ENCODE peak calls at places on chromosomes 11 and 22, in four cellular contexts. W, R, Q and A are unnamed samples.

GRCh38 chr11:46381046-46381835 is at the start of gene MDK:
- DNase-seq in W (no peak), R (no peak), Q (peak), A (peak)

GRCh38 chr11:65539401-65540289 is 14.8 kb downstream of the SCYL1 start:
- DNase-seq in W (no peak), R (peak), Q (peak), A (no peak)

GRCh38 chr22:29480512-29481264 is 670 bp downstream of the NEFH start:
- DNase-seq in W (no peak), R (no peak), Q (no peak), A (no peak)

GRCh38 chr22:24819941-24820461 is 14.0 kb downstream of the SGSM1 start:
- DNase-seq in W (no peak), R (no peak), Q (peak), A (no peak)

GRCh38 chr11:12464303-12464702 is 86.9 kb downstream of the PARVA start:
- DNase-seq in W (no peak), R (no peak), Q (no peak), A (no peak)

GRCh38 chr11:58027341-58027740 is 3.4 kb upstream of the OR6Q1 start:
- DNase-seq in W (peak), R (no peak), Q (no peak), A (no peak)

GRCh38 chr11:120759046-120759445 is 247.5 kb downstream of the GRIK4 start:
- DNase-seq in W (no peak), R (no peak), Q (no peak), A (no peak)

GRCh38 chr11:14304601-14305000 is 54.4 kb downstream of the RRAS2 start:
- DNase-seq in W (no peak), R (no peak), Q (no peak), A (no peak)

GRCh38 chr22:44645531-44645930 is 56.5 kb upstream of the PRR5 start:
- DNase-seq in W (no peak), R (no peak), Q (no peak), A (no peak)

GRCh38 chr22:24156146-24156914 is 25.0 kb upstream of the SUSD2 start:
- DNase-seq in W (no peak), R (no peak), Q (no peak), A (no peak)

GRCh38 chr11:93166867-93167266 is 30.9 kb downstream of the SLC36A4 start:
- DNase-seq in W (no peak), R (no peak), Q (no peak), A (no peak)

GRCh38 chr11:99325807-99326206 is 305.1 kb downstream of the CNTN5 start:
- DNase-seq in W (peak), R (no peak), Q (no peak), A (no peak)

GRCh38 chr22:45742866-45743450 is 71.3 kb downstream of the ATXN10 start:
- DNase-seq in W (no peak), R (no peak), Q (no peak), A (peak)

GRCh38 chr22:17540481-17540880 is 22.8 kb upstream of the SLC25A18 start:
- DNase-seq in W (no peak), R (no peak), Q (no peak), A (no peak)

GRCh38 chr11:29527391-29527936 is 489.4 kb downstream of the KCNA4 start:
- DNase-seq in W (no peak), R (no peak), Q (no peak), A (no peak)

GRCh38 chr11:130612291-130612802 is 163.9 kb downstream of the ADAMTS15 start:
- DNase-seq in W (no peak), R (no peak), Q (no peak), A (no peak)

GRCh38 chr11:134024420-134025085 is 44.3 kb upstream of the JAM3 start:
- DNase-seq in W (peak), R (no peak), Q (no peak), A (no peak)

GRCh38 chr22:31583861-31584485 is 78.0 kb downstream of the PISD start:
- DNase-seq in W (peak), R (no peak), Q (no peak), A (no peak)

GRCh38 chr11:12606597-12606996 is 67.6 kb upstream of the TEAD1 start:
- DNase-seq in W (peak), R (no peak), Q (no peak), A (no peak)

GRCh38 chr11:9974375-9974774 is 310.5 kb downstream of the SWAP70 start:
- DNase-seq in W (no peak), R (no peak), Q (no peak), A (no peak)

GRCh38 chr11:91755951-91756707 is 468.5 kb upstream of the FAT3 start:
- DNase-seq in W (no peak), R (no peak), Q (no peak), A (no peak)

GRCh38 chr11:79393362-79394043 is 47.3 kb downstream of the TENM4 start:
- DNase-seq in W (no peak), R (no peak), Q (no peak), A (no peak)

GRCh38 chr11:57427692-57428082 is 766 bp upstream of the SLC43A3 start:
- DNase-seq in W (no peak), R (peak), Q (peak), A (peak)

GRCh38 chr22:32733196-32733595 is 68.3 kb upstream of the TIMP3 start:
- DNase-seq in W (no peak), R (no peak), Q (no peak), A (no peak)

GRCh38 chr11:59076876-59077571 is 9.1 kb upstream of the GLYATL1B start:
- DNase-seq in W (no peak), R (no peak), Q (no peak), A (no peak)

GRCh38 chr22:28899199-28899853 is 16.0 kb downstream of the ZNRF3 start:
- DNase-seq in W (no peak), R (no peak), Q (peak), A (no peak)

GRCh38 chr22:35124674-35125219 is 58.8 kb downstream of the ISX start:
- DNase-seq in W (no peak), R (no peak), Q (no peak), A (no peak)

GRCh38 chr11:92893276-92893675 is 76.2 kb upstream of the MTNR1B start:
- DNase-seq in W (no peak), R (no peak), Q (no peak), A (no peak)

GRCh38 chr22:48805516-48805915 is 1022.2 kb downstream of the BRD1 start:
- DNase-seq in W (no peak), R (no peak), Q (no peak), A (no peak)

GRCh38 chr11:68839953-68840641 is 1.6 kb downstream of the CPT1A start:
- DNase-seq in W (peak), R (no peak), Q (no peak), A (no peak)

GRCh38 chr11:9330387-9331384 is 16.3 kb upstream of the TMEM41B start:
- DNase-seq in W (no peak), R (no peak), Q (no peak), A (no peak)

GRCh38 chr11:61068581-61068980 is 33.7 kb upstream of the CD5 start:
- DNase-seq in W (no peak), R (no peak), Q (peak), A (no peak)

GRCh38 chr22:50243704-50244419 is 961 bp downstream of the TUBGCP6 start:
- DNase-seq in W (peak), R (no peak), Q (no peak), A (no peak)

GRCh38 chr22:35987487-35987886 is 41.1 kb downstream of the RBFOX2 start:
- DNase-seq in W (no peak), R (no peak), Q (no peak), A (no peak)

GRCh38 chr11:27718853-27719574 is 18.8 kb upstream of the BDNF start:
- DNase-seq in W (peak), R (no peak), Q (no peak), A (no peak)
- H3K27ac ChIP-seq in W (peak), R (no peak), Q (peak), A (no peak)

GRCh38 chr11:73310076-73310475 is 2.0 kb downstream of the ARHGEF17 start:
- DNase-seq in W (no peak), R (peak), Q (peak), A (peak)

GRCh38 chr11:73312036-73312435 is 4.0 kb downstream of the ARHGEF17 start:
- DNase-seq in W (no peak), R (no peak), Q (peak), A (no peak)

GRCh38 chr11:73311394-73311869 is 3.4 kb downstream of the ARHGEF17 start:
- DNase-seq in W (no peak), R (no peak), Q (peak), A (peak)

GRCh38 chr11:73308963-73309960 is 1.2 kb downstream of the ARHGEF17 start:
- DNase-seq in W (peak), R (peak), Q (peak), A (peak)

DNA sequence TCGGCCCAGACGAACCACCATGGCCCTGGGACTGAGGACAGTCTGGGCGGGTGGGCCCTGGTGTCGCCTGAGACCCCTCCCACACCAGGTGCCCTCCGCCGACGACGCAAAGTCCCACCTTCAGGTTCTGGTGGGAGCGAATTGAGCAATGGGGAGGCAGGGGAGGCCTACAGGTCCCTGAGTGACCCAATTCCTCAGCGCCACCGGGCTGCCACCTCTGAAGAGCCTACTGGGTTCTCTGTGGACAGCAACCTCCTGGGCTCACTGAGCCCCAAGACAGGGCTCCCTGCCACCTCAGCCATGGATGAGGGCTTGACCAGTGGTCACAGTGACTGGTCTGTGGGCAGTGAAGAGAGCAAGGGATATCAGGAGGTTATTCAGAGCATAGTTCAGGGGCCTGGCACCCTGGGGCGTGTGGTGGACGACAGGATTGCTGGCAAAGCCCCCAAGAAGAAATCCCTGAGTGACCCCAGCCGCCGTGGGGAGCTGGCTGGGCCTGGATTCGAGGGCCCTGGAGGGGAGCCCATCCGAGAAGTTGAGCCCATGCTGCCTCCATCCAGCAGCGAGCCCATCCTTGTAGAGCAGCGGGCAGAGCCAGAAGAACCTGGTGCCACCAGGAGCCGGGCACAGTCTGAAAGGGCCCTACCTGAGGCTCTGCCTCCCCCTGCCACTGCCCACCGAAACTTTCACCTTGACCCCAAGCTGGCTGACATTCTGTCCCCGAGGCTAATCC is 2.8 kb downstream of the ARHGEF17 start:
- DNase-seq in W (no peak), R (no peak), Q (peak), A (no peak)
- H3K27ac ChIP-seq in W (no peak), R (peak), Q (peak), A (peak)

GRCh38 chr11:103867481-103867880 is 169.0 kb upstream of the DDI1 start:
- DNase-seq in W (no peak), R (no peak), Q (no peak), A (no peak)

GRCh38 chr11:103872748-103873147 is 163.7 kb upstream of the DDI1 start:
- DNase-seq in W (no peak), R (no peak), Q (no peak), A (no peak)

GRCh38 chr11:103871923-103872551 is 164.4 kb upstream of the DDI1 start:
- DNase-seq in W (no peak), R (no peak), Q (no peak), A (no peak)

GRCh38 chr11:103875855-103876510 is 160.5 kb upstream of the DDI1 start:
- DNase-seq in W (no peak), R (no peak), Q (no peak), A (no peak)

GRCh38 chr11:103870821-103871309 is 165.6 kb upstream of the DDI1 start:
- DNase-seq in W (no peak), R (peak), Q (peak), A (peak)
- H3K27ac ChIP-seq in W (no peak), R (no peak), Q (peak), A (no peak)

DNA sequence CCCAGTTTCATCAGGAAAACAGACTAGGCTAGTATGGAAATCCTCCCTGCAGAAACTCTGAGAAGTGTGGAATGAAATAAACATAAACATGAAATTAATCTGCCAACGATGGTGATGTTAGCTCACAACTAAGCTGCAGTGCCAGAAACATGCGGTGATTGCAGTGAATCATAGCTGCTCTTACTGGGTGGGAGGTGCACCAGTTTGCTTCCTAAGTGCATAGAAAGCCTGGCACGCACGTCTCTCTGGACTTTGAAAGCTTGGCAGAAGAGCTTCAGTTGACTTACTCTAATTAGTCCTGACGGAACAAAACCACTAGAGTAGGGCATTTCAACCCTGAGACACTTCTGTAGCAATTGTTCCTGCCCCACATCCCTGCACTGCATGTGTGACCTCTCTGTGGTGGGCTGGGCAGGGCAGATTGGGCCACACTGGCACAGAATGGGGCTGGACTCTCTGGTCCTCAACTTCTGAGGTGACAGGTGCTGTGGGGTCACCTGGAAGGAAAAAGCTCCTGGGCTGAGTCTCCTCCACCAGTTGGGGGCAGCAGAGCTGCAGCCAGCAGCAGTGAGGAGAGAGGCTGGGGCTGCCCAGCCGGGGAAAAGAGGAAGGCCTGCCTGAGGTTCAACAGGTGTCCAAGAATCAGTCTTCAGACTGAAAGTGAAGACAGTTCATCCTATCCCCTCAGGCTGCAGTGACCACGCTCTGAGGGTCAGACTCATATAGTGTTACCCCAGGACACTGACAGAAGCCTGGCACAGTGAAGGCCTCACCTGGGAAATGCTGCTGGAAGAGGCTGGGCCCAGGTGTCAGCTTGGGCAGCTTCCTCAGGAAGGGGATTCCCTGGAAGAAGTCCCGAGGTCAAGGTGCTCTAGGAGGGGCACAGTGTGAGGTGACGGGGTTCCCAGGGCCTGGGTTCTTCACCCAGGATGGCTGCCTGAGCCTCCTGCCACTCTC is 40.5 kb downstream of the GGTLC2 start:
- DNase-seq in W (peak), R (peak), Q (peak), A (no peak)
- H3K27ac ChIP-seq in W (peak), R (no peak), Q (no peak), A (no peak)

DNA sequence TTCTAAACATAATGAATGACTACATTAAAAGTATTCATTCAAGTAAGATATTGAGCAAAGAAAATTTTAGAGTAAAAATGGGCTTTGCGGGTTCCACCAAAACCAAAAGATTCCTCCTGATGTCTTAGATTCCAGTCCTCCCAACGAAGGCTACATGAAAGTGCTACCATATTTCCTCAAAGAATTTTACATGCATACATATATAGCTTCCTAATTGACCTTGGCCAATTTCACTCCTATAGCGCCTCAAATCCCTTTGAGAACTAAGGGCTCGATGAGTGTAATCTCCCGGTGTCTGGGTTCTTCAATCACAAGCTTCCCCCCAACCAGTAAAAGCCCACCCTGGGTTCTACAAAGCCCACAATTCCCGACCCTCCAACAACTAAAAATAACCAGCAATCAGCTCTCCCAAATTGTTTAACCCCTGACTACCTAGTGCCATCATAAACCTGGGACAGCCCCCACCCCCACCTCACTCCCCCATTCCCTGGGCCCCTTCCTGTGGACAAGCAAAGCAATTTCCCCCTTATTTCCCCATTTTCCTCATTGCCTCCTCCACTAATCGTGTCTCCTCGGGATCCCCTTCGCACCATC is 1.2 kb downstream of the SIK3 start:
- DNase-seq in W (no peak), R (no peak), Q (no peak), A (no peak)
- H3K27ac ChIP-seq in W (no peak), R (peak), Q (peak), A (peak)

DNA sequence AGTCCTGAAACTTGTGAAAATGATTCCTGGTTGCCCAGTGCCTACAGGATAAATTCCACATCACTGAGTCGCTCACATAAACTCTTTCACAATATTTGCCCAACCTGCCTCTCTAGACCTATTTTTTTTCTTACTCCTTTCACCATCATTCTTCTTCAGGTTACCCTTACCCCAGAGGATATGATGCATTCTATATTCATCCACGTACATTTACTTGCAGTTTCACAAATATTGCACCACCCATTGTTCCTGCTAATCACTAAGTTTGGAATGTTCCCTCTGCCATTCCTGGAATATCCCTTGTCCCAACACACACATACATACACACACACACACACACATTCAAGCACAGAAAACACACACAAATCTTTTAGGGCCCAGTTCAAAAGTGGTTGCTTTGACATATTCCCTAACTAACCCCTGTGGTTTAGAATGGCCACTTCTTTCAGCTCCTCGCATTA is 379.5 kb downstream of the ETS1 start:
- DNase-seq in W (peak), R (no peak), Q (no peak), A (no peak)
- H3K27ac ChIP-seq in W (peak), R (no peak), Q (peak), A (no peak)

GRCh38 chr11:43718373-43718772 is 37.8 kb downstream of the HSD17B12 start:
- DNase-seq in W (no peak), R (no peak), Q (no peak), A (no peak)

DNA sequence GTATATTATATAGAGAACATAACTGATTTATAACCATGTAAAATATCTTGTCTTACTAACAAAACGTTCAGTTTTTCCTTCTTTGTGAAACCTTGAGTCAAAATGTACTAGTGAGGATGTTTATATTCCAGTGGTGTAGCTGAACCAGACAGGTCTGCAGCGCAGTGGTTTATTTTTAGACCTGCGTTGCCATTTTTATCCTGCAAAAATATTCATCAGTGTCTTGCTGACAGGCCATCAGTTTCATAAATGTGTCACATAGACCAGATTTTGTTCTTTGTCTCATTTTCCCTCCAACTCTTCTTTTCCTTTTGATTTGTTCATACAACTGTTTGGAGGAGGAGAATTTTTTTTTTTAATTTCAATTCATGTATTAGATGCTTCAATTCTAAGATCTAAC is 43.1 kb downstream of the HSD17B12 start:
- DNase-seq in W (no peak), R (no peak), Q (no peak), A (no peak)
- H3K27ac ChIP-seq in W (no peak), R (no peak), Q (no peak), A (no peak)

GRCh38 chr11:78192223-78192719 is 3.6 kb downstream of the USP35 start:
- DNase-seq in W (no peak), R (no peak), Q (peak), A (no peak)
- H3K27ac ChIP-seq in W (no peak), R (no peak), Q (no peak), A (peak)

GRCh38 chr11:2304156-2305139 is 2.6 kb downstream of the TSPAN32 start:
- DNase-seq in W (no peak), R (peak), Q (peak), A (no peak)
- H3K27ac ChIP-seq in W (no peak), R (peak), Q (peak), A (no peak)